ENCODE peak calls at places on chromosomes 5 and 9, in eight cellular contexts. X is stimulated activated CD4-positive, alpha-beta T cell treated with anti-CD3 and anti-CD28 coated beads, TNF-alpha, amount 100 ng/mL, for 4 hours; W is endothelial cell of umbilical vein; K is HFFc6; G is HCT116; N is T-helper 2 cell; R is GM20000; O is H54. B is an unnamed sample.

GRCh38 chr5:123037104-123037418 is 536 bp upstream of the PPIC start:
- DNase-seq in G (no peak), X (no peak), O (no peak), W (no peak), R (no peak), N (no peak), K (peak; percentile 54), B (no peak)

GRCh38 chr9:95450171-95451107 is 66.3 kb downstream of the PTCH1 start:
- DNase-seq in W (no peak), O (no peak), N (no peak), X (no peak), R (no peak), G (no peak), K (no peak), B (no peak)

GRCh38 chr9:81071108-81071507 is 618.2 kb downstream of the TLE1 start:
- DNase-seq in O (no peak), K (no peak), N (no peak), R (no peak), G (no peak), W (no peak), X (no peak), B (no peak)

GRCh38 chr5:40410231-40410861 is 269.4 kb upstream of the PTGER4 start:
- DNase-seq in K (no peak), X (peak; percentile 48), G (no peak), O (peak; percentile 29), W (peak; percentile 97), N (peak; percentile 96), R (no peak), B (no peak)

GRCh38 chr5:149714877-149715502 is 15.1 kb upstream of the PPARGC1B start:
- DNase-seq in N (no peak), R (no peak), G (no peak), O (no peak), K (no peak), X (no peak), W (no peak), B (no peak)

GRCh38 chr5:14019768-14020167 is 75.3 kb upstream of the DNAH5 start:
- DNase-seq in G (no peak), W (no peak), R (no peak), O (no peak), K (no peak), X (no peak), N (no peak), B (no peak)

GRCh38 chr9:92759990-92760893 is 4.4 kb downstream of the BICD2 start:
- DNase-seq in R (no peak), O (no peak), G (no peak), W (no peak), K (no peak), X (no peak), N (no peak), B (no peak)

GRCh38 chr9:33162721-33163311 is 4.3 kb downstream of the B4GALT1 start:
- DNase-seq in O (no peak), G (no peak), R (no peak), W (no peak), N (no peak), X (no peak), K (peak; percentile 81), B (no peak)

GRCh38 chr5:107403561-107403960 is 267.2 kb downstream of the EFNA5 start:
- DNase-seq in O (no peak), N (no peak), G (no peak), X (no peak), K (no peak), W (no peak), R (no peak), B (no peak)